ENCODE peak calls at places on chromosomes 2 and 18, in five cellular contexts. S, L, Q, I and K are unnamed samples.

GRCh38 chr2:10128420-10128819 is 5.9 kb downstream of the RRM2 start:
- DNase-seq in S (no peak), L (no peak), Q (no peak), I (no peak), K (no peak)

GRCh38 chr2:44839370-44839769 is 102.1 kb upstream of the SIX3 start:
- DNase-seq in S (no peak), L (no peak), Q (no peak), I (no peak), K (no peak)

GRCh38 chr2:148167855-148168254 is 147.0 kb downstream of the MBD5 start:
- DNase-seq in S (no peak), L (no peak), Q (no peak), I (peak; percentile 1), K (no peak)

GRCh38 chr2:65566617-65567016 is 134.2 kb upstream of the SPRED2 start:
- DNase-seq in S (no peak), L (no peak), Q (no peak), I (peak; percentile 24), K (no peak)

GRCh38 chr2:12504443-12504842 is 212.3 kb upstream of the TRIB2 start:
- DNase-seq in S (peak; percentile 66), L (no peak), Q (no peak), I (peak; percentile 62), K (peak; percentile 27)

GRCh38 chr2:189407161-189407943 is 33.9 kb upstream of the WDR75 start:
- DNase-seq in S (peak; percentile 76), L (no peak), Q (no peak), I (peak; percentile 84), K (peak; percentile 90)

GRCh38 chr2:61006486-61007105 is 10.9 kb upstream of the PEX13 start:
- DNase-seq in S (no peak), L (no peak), Q (no peak), I (no peak), K (peak; percentile 40)

GRCh38 chr2:71453404-71454220 is at the start of gene DYSF:
- DNase-seq in S (peak; percentile 61), L (no peak), Q (no peak), I (peak; percentile 48), K (peak; percentile 14)

GRCh38 chr2:74558284-74559230 is 4.0 kb downstream of the DOK1 start:
- DNase-seq in S (peak; percentile 14), L (no peak), Q (no peak), I (no peak), K (no peak)

GRCh38 chr2:196601430-196602306 is 37.8 kb upstream of the CCDC150 start:
- DNase-seq in S (peak; percentile 88), L (no peak), Q (peak; percentile 83), I (peak; percentile 96), K (peak; percentile 93)

GRCh38 chr18:3147935-3148554 is 71.7 kb downstream of the MYOM1 start:
- DNase-seq in S (no peak), L (no peak), Q (no peak), I (no peak), K (no peak)
- H3K4me3 ChIP-seq in S (no peak overlapping the region), L (no peak overlapping the region), Q (no peak overlapping the region), I (no peak overlapping the region), K (no peak overlapping the region)

DNA sequence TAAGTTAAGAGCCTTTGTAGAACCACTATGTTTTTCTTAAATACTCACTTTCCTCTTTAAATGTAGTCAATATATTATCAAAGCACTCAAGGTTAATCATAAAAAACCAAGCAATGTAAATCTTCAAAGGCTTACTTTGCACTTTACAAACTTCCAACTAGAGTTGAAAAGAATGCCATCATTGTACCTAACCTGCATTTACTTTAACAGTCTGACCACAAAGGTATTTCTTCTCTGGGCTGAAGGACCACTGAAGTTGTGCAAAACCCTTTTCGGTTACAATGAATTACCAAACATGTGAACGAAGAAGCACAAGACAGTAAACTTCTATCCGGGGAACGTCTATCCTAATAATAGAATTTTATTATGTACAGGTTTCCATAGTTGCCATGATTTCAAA is 3.0 kb downstream of the HNRNPLL start:
- DNase-seq in S (peak; percentile 52), L (no peak), Q (no peak), I (no peak), K (no peak)
- H3K4me3 ChIP-seq in S (peak overlapping the region; percentile 84), L (peak overlapping the region; percentile 93), Q (peak overlapping the region; percentile 85), I (peak overlapping the region; percentile 88), K (peak overlapping the region; percentile 84)

GRCh38 chr2:25618676-25619075 is 54.7 kb downstream of the DTNB start:
- DNase-seq in S (peak; percentile 96), L (no peak), Q (peak; percentile 75), I (peak; percentile 90), K (peak; percentile 17)
- H3K4me3 ChIP-seq in S (peak overlapping the region; percentile 43), L (no peak overlapping the region), Q (no peak overlapping the region), I (no peak overlapping the region), K (no peak overlapping the region)

GRCh38 chr2:46329803-46330775 is 32.9 kb downstream of the EPAS1 start:
- DNase-seq in S (peak; percentile 81), L (no peak), Q (no peak), I (peak; percentile 96), K (peak; percentile 96)
- H3K4me3 ChIP-seq in S (no peak overlapping the region), L (no peak overlapping the region), Q (no peak overlapping the region), I (no peak overlapping the region), K (no peak overlapping the region)

GRCh38 chr2:151119377-151119776 is 142.3 kb downstream of the RBM43 start:
- DNase-seq in S (no peak), L (no peak), Q (no peak), I (no peak), K (no peak)

GRCh38 chr2:151120016-151120415 is 141.6 kb downstream of the RBM43 start:
- DNase-seq in S (no peak), L (no peak), Q (no peak), I (no peak), K (no peak)

GRCh38 chr2:151114934-151115333 is 146.7 kb downstream of the RBM43 start:
- DNase-seq in S (no peak), L (no peak), Q (no peak), I (peak; percentile 9), K (peak; percentile 12)

GRCh38 chr2:151118269-151118668 is 143.4 kb downstream of the RBM43 start:
- DNase-seq in S (no peak), L (no peak), Q (no peak), I (no peak), K (no peak)
- H3K4me3 ChIP-seq in S (no peak overlapping the region), L (no peak overlapping the region), Q (no peak overlapping the region), I (no peak overlapping the region), K (no peak overlapping the region)

DNA sequence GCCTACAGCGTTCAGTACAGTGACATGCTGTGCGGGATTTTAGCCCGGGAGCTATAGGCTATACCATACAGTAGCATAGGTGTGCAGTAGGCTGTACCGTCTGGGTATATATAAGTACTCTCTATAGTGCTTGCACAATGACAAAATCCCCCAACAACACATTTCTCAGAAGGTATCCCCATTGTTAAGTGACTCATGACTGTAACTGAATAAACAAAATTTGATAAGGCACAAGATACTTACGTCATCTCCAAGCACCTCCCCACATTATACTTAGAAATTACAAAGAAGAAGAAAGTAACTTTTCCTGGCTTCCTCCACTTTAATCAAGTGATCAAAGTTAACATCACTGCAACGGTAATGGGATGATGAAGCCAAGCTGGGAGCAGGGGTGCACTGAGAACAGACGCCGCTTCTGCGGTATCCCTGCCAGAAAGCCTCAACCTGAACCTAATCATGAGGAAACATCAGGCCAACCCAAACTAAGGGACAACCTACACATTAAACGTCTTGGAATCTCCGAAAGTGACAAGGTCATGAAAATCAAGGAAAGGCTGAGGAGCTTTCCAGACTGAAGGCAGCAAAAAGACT is 9.6 kb downstream of the TNS1 start:
- DNase-seq in S (peak; percentile 11), L (no peak), Q (no peak), I (peak; percentile 90), K (peak; percentile 80)
- H3K4me3 ChIP-seq in S (no peak overlapping the region), L (no peak overlapping the region), Q (peak overlapping the region; percentile 18), I (no peak overlapping the region), K (no peak overlapping the region)

DNA sequence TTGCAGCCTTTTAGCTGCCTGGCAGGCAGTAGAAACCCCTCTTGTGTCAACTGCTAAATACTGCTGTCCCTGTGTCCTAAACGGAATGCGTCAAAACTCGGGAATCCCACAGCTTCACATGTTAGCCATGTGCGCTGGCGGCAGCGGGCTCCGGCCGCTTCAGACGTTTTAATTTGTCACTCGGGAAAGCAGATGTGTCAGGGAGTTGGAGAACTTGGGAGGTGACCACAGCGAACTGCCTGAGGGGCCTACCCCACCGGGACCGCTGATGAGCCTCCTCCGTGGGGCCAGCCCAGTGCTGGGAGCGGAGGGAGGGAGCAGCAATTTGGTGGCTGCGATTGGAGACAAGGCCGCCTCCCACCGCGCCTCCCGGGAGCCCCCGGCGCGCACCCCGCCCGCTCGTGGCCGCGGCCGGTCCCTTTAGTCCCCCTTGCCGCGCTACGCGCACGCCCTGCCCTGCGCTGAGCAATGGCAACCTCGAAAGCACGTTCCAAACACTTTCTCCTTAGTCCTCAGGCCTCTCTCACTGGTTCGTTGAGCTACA is 146.1 kb upstream of the SATB2 start:
- DNase-seq in S (no peak), L (no peak), Q (no peak), I (peak; percentile 42), K (no peak)
- H3K4me3 ChIP-seq in S (no peak overlapping the region), L (peak overlapping the region; percentile 44), Q (no peak overlapping the region), I (no peak overlapping the region), K (no peak overlapping the region)

GRCh38 chr2:202035941-202036372 is 2.3 kb downstream of the FZD7 start:
- DNase-seq in S (no peak), L (no peak), Q (no peak), I (peak; percentile 56), K (no peak)
- H3K4me3 ChIP-seq in S (no peak overlapping the region), L (peak overlapping the region; percentile 72), Q (peak overlapping the region; percentile 65), I (peak overlapping the region; percentile 70), K (peak overlapping the region; percentile 71)